ENCODE peak calls at places on chromosomes 7 and 10, in four cellular contexts. J is choroid plexus epithelial cell, Y is sigmoid colon, I is prostate gland. C is an unnamed sample.

GRCh38 chr7:66921918-66922486 is 977 bp downstream of the TMEM248 start:
- DNase-seq in J (peak; percentile 30), Y (no peak), I (no peak), C (no peak)

GRCh38 chr10:83050815-83051214 is 1088.5 kb upstream of the GHITM start:
- DNase-seq in J (no peak), Y (no peak), I (no peak), C (no peak)

GRCh38 chr10:79502561-79503309 is 9.6 kb upstream of the EIF5AL1 start:
- DNase-seq in J (peak; percentile 21), Y (no peak), I (no peak), C (no peak)

GRCh38 chr10:67772894-67773511 is 65.0 kb downstream of the DNAJC12 start:
- DNase-seq in J (no peak), Y (no peak), I (no peak), C (no peak)

GRCh38 chr7:91953618-91954017 is 13.0 kb downstream of the AKAP9 start:
- DNase-seq in J (peak; percentile 53), Y (no peak), I (no peak), C (no peak)

GRCh38 chr10:62390497-62391176 is 16.5 kb downstream of the ZNF365 start:
- DNase-seq in J (no peak), Y (no peak), I (no peak), C (no peak)

GRCh38 chr7:152904698-152905097 is 145.1 kb downstream of the ACTR3B start:
- DNase-seq in J (no peak), Y (no peak), I (no peak), C (no peak)

GRCh38 chr7:22911889-22912288 is 89.2 kb upstream of the TOMM7 start:
- DNase-seq in J (peak; percentile 5), Y (no peak), I (no peak), C (no peak)

GRCh38 chr7:74043523-74043951 is 15.6 kb downstream of the ELN start:
- DNase-seq in J (peak; percentile 68), Y (peak; percentile 86), I (no peak), C (no peak)

GRCh38 chr7:83976302-83976701 is 218.3 kb downstream of the SEMA3A start:
- DNase-seq in J (peak; percentile 55), Y (no peak), I (no peak), C (peak; percentile 8)

GRCh38 chr10:93376372-93377296 is 105.5 kb downstream of the MYOF start:
- DNase-seq in J (peak; percentile 94), Y (peak; percentile 87), I (peak; percentile 69), C (peak; percentile 52)

GRCh38 chr10:71082930-71083329 is 129.4 kb upstream of the UNC5B start:
- DNase-seq in J (no peak), Y (peak; percentile 50), I (no peak), C (no peak)

GRCh38 chr10:53839437-53840039 is 961.5 kb downstream of the PCDH15 start:
- DNase-seq in J (peak; percentile 45), Y (no peak), I (no peak), C (no peak)

GRCh38 chr10:78950656-78951587 is 117.8 kb upstream of the ZMIZ1 start:
- DNase-seq in J (no peak), Y (no peak), I (peak; percentile 66), C (no peak)

GRCh38 chr10:52573347-52573746 is 199.2 kb downstream of the MBL2 start:
- DNase-seq in J (no peak), Y (no peak), I (no peak), C (no peak)

GRCh38 chr7:12570529-12571461 is at the start of gene SCIN:
- DNase-seq in J (no peak), Y (peak; percentile 66), I (peak; percentile 41), C (peak; percentile 22)

GRCh38 chr10:46516660-46517416 is 39.6 kb downstream of the GPRIN2 start:
- DNase-seq in J (peak; percentile 88), Y (no peak), I (no peak), C (no peak)

GRCh38 chr7:95327356-95327755 is 3.0 kb upstream of the PON1 start:
- DNase-seq in J (no peak), Y (no peak), I (no peak), C (no peak)

GRCh38 chr7:122553761-122554160 is 145.2 kb downstream of the RNF133 start:
- DNase-seq in J (no peak), Y (no peak), I (no peak), C (no peak)

GRCh38 chr10:4270116-4270515 is 485.1 kb upstream of the KLF6 start:
- DNase-seq in J (peak; percentile 83), Y (no peak), I (no peak), C (no peak)

GRCh38 chr7:17948503-17949238 is 8.4 kb upstream of the SNX13 start:
- DNase-seq in J (peak; percentile 15), Y (no peak), I (no peak), C (no peak)

GRCh38 chr10:50582766-50583762 is 40.7 kb downstream of the SGMS1 start:
- DNase-seq in J (no peak), Y (no peak), I (no peak), C (no peak)

GRCh38 chr7:480531-481218 is 39.0 kb downstream of the PDGFA start:
- DNase-seq in J (no peak), Y (peak; percentile 60), I (no peak), C (no peak)

GRCh38 chr7:100546129-100546867 is 7.3 kb downstream of the AGFG2 start:
- DNase-seq in J (peak; percentile 33), Y (no peak), I (no peak), C (no peak)

GRCh38 chr10:103192089-103192450 is 1.0 kb downstream of the NT5C2 start:
- DNase-seq in J (peak; percentile 30), Y (no peak), I (no peak), C (no peak)

GRCh38 chr7:100603697-100604077 is 1.5 kb downstream of the PCOLCE start:
- DNase-seq in J (peak; percentile 34), Y (no peak), I (no peak), C (no peak)

GRCh38 chr10:49616421-49617230 is 2.8 kb downstream of the CHAT start:
- DNase-seq in J (no peak), Y (peak; percentile 46), I (no peak), C (no peak)

GRCh38 chr7:155660059-155660757 is 15.7 kb downstream of the RBM33 start:
- DNase-seq in J (peak; percentile 50), Y (no peak), I (no peak), C (no peak)

GRCh38 chr10:112140110-112140755 is 43.3 kb downstream of the GPAM start:
- DNase-seq in J (peak; percentile 80), Y (peak; percentile 73), I (peak; percentile 25), C (peak; percentile 90)

GRCh38 chr10:51079331-51079730 is 5.0 kb downstream of the PRKG1 start:
- DNase-seq in J (no peak), Y (no peak), I (no peak), C (no peak)

GRCh38 chr10:129307141-129307540 is 159.9 kb upstream of the MGMT start:
- DNase-seq in J (no peak), Y (no peak), I (no peak), C (no peak)

GRCh38 chr10:96089670-96090462 is 40.2 kb upstream of the ZNF518A start:
- DNase-seq in J (peak; percentile 98), Y (peak; percentile 96), I (peak; percentile 80), C (no peak)

GRCh38 chr10:117271427-117271826 is 30.5 kb downstream of the SLC18A2 start:
- DNase-seq in J (peak; percentile 57), Y (no peak), I (no peak), C (no peak)

GRCh38 chr7:106793015-106793651 is 71.9 kb upstream of the PIK3CG start:
- DNase-seq in J (peak; percentile 58), Y (no peak), I (no peak), C (peak; percentile 4)

GRCh38 chr10:11011436-11011835 is 6.2 kb upstream of the CELF2 start:
- DNase-seq in J (no peak), Y (no peak), I (no peak), C (no peak)

GRCh38 chr7:108875139-108875538 is 305.5 kb downstream of the DNAJB9 start:
- DNase-seq in J (peak; percentile 55), Y (no peak), I (no peak), C (peak; percentile 13)
- TF ChIP-seq CTCF in J (peak; percentile 54), Y (no peak), I (no peak), C (peak; percentile 43)

GRCh38 chr7:36127075-36127740 is 25.8 kb upstream of the EEPD1 start:
- DNase-seq in J (no peak), Y (no peak), I (no peak), C (no peak)
- TF ChIP-seq CTCF in J (no peak), Y (no peak), I (no peak), C (no peak)

DNA sequence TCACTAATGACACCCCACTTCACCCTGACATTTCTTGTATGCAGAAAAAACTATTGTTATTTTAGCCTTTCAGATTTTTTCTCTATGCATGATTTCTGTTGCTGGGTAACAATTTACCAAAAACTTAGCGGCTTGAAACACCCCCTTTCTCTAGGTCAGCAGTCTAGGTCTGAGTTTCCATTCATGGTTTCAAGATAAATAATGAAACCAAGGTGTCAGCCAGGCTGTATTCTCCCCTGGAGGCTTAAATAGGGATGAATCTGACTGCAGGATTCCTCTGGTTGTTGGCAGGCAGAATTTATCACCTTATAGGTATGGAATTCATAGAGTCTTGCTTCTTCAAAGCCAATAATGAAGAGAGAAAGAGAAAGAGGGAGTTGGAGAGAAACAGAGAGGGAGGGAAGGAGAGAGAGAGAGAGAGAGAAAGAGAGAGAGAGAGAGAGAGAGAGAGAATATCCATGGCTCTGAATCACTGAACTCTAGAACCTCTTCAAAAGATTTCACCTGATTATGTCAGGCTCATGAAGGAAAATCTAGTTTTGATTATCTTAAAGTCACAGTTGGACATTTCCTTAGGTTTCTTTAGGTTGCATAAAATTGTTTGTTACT is 1224.6 kb upstream of the LRRTM3 start:
- DNase-seq in J (no peak), Y (no peak), I (no peak), C (no peak)
- TF ChIP-seq CTCF in J (no peak), Y (no peak), I (no peak), C (no peak)

GRCh38 chr7:144454256-144455039 is 51.0 kb upstream of the NOBOX start:
- DNase-seq in J (peak; percentile 45), Y (no peak), I (no peak), C (no peak)
- TF ChIP-seq CTCF in J (peak; percentile 63), Y (peak; percentile 19), I (peak; percentile 20), C (peak; percentile 52)

GRCh38 chr7:36473454-36474282 is 84.0 kb downstream of the ANLN start:
- DNase-seq in J (peak; percentile 35), Y (no peak), I (no peak), C (peak; percentile 63)
- TF ChIP-seq CTCF in J (peak; percentile 73), Y (no peak), I (no peak), C (peak; percentile 69)